ENCODE peak calls at places on chromosomes 1 and 21, in ten cellular contexts. Q is activated T-cell treated with anti-CD3 and anti-CD28 coated beads for 24 hours; O is NCI-H526; R is choroid plexus epithelial cell; V is OCI-LY7; G is T47D; E is HS-5; L is SK-MEL-5; P is stimulated activated CD4-positive, alpha-beta T cell treated with anti-CD3 and anti-CD28 coated beads, Interleukin-4, amount 100 ng/mL, for 48 hours; X is activated CD4-positive, alpha-beta memory T cell treated with anti-CD3 and anti-CD28 coated beads for 36 hours. I is an unnamed sample.

GRCh38 chr1:153572569-153573015 is 6.9 kb upstream of the S100A2 start:
- DNase-seq in E (peak; percentile 88), V (peak; percentile 83), L (peak; percentile 93), P (peak; percentile 52), R (peak; percentile 85), Q (peak; percentile 43), G (peak; percentile 90), O (peak; percentile 79), X (peak; percentile 83), I (peak; percentile 88)

GRCh38 chr1:92538413-92539061 is 51.8 kb upstream of the GFI1 start:
- DNase-seq in R (no peak), V (no peak), Q (peak; percentile 33), P (no peak), X (peak; percentile 52), L (no peak), G (no peak), O (no peak), E (no peak), I (peak; percentile 33)

GRCh38 chr1:43611950-43612349 is 38.0 kb upstream of the KDM4A start:
- DNase-seq in O (no peak), Q (no peak), G (no peak), V (no peak), X (no peak), R (no peak), P (no peak), E (no peak), L (no peak), I (no peak)

GRCh38 chr1:215377736-215378135 is 189.4 kb upstream of the KCTD3 start:
- DNase-seq in L (no peak), R (no peak), Q (no peak), E (no peak), V (no peak), G (no peak), P (no peak), X (no peak), O (no peak), I (no peak)

GRCh38 chr21:45536301-45537081 is 5.7 kb downstream of the SLC19A1 start:
- DNase-seq in L (peak; percentile 53), R (no peak), O (no peak), Q (no peak), E (no peak), V (no peak), G (no peak), P (no peak), X (no peak), I (peak; percentile 87)

GRCh38 chr1:170030212-170030611 is 44.3 kb downstream of the KIFAP3 start:
- DNase-seq in L (no peak), O (no peak), E (no peak), G (no peak), Q (no peak), V (no peak), R (no peak), P (no peak), X (no peak), I (no peak)

GRCh38 chr1:184881941-184882648 is 92.2 kb downstream of the NIBAN1 start:
- DNase-seq in R (no peak), O (no peak), G (no peak), Q (no peak), P (no peak), E (no peak), V (no peak), X (peak; percentile 48), L (no peak), I (no peak)

GRCh38 chr21:41803316-41803715 is 36.5 kb upstream of the RIPK4 start:
- DNase-seq in G (no peak), L (no peak), R (no peak), Q (no peak), E (no peak), V (no peak), P (no peak), O (no peak), X (no peak), I (no peak)

GRCh38 chr1:46517932-46518498 is 28.4 kb downstream of the DMBX1 start:
- DNase-seq in L (no peak), X (no peak), Q (no peak), R (no peak), E (no peak), V (no peak), P (no peak), O (no peak), G (no peak), I (no peak)

GRCh38 chr1:64469121-64469520 is 808 bp upstream of the CACHD1 start:
- DNase-seq in G (no peak), R (no peak), E (no peak), P (no peak), V (no peak), O (peak; percentile 18), Q (no peak), X (no peak), L (no peak), I (no peak)

GRCh38 chr1:185971688-185972087 is 237.5 kb downstream of the HMCN1 start:
- DNase-seq in V (no peak), Q (no peak), L (peak; percentile 96), R (peak; percentile 92), P (no peak), O (no peak), G (no peak), E (no peak), X (no peak), I (peak; percentile 69)

GRCh38 chr1:46747683-46748288 is 28.9 kb upstream of the EFCAB14 start:
- DNase-seq in Q (no peak), R (peak; percentile 84), E (no peak), L (peak; percentile 77), V (peak; percentile 6), G (peak; percentile 44), X (no peak), O (peak; percentile 40), P (no peak), I (peak; percentile 73)

GRCh38 chr1:179742717-179743678 is at the start of gene FAM163A:
- DNase-seq in X (peak; percentile 17), P (no peak), O (peak; percentile 54), R (no peak), G (peak; percentile 38), E (no peak), V (no peak), Q (no peak), L (no peak), I (no peak)

GRCh38 chr21:44990921-44991320 is 51.1 kb downstream of the SLX9 start:
- DNase-seq in E (no peak), L (no peak), O (no peak), P (no peak), G (no peak), X (no peak), Q (no peak), V (no peak), R (no peak), I (no peak)

GRCh38 chr1:71135571-71135970 is 54.7 kb upstream of the ZRANB2 start:
- DNase-seq in R (no peak), Q (no peak), G (no peak), P (no peak), O (no peak), L (no peak), E (peak; percentile 9), X (no peak), V (no peak), I (no peak)

GRCh38 chr1:229574679-229575442 is 16.4 kb upstream of the ABCB10 start:
- DNase-seq in O (no peak), R (no peak), X (no peak), G (no peak), P (no peak), Q (no peak), E (no peak), V (no peak), L (no peak), I (no peak)

GRCh38 chr1:14102180-14102579 is 402.2 kb downstream of the PRDM2 start:
- DNase-seq in G (no peak), L (no peak), E (no peak), X (no peak), O (no peak), P (no peak), R (no peak), Q (no peak), V (no peak), I (no peak)

GRCh38 chr1:92168657-92169056 is 49.1 kb upstream of the C1orf146 start:
- DNase-seq in R (no peak), O (no peak), G (no peak), V (no peak), Q (no peak), P (no peak), L (no peak), X (no peak), E (no peak), I (no peak)

GRCh38 chr1:164092603-164093353 is 466.2 kb upstream of the PBX1 start:
- DNase-seq in L (peak; percentile 11), Q (no peak), R (peak; percentile 2), V (peak; percentile 11), G (no peak), P (no peak), O (no peak), X (peak; percentile 17), E (no peak), I (no peak)

GRCh38 chr1:27602510-27603319 is 1.2 kb downstream of the AHDC1 start:
- DNase-seq in V (peak; percentile 47), X (peak; percentile 46), E (no peak), P (no peak), R (peak; percentile 41), G (peak; percentile 73), Q (no peak), L (no peak), O (no peak), I (no peak)

GRCh38 chr1:153040950-153041631 is at the start of gene SPRR2D:
- DNase-seq in O (no peak), L (peak; percentile 92), P (no peak), R (no peak), E (no peak), V (no peak), Q (no peak), X (no peak), G (no peak), I (peak; percentile 49)

I was measured in COLO829.